ENCODE peak calls at places on chromosomes 12 and 14, in seven cellular contexts. O, Z, S, Q, L, V and N are unnamed samples.

GRCh38 chr12:31217356-31218130 is 108.4 kb downstream of the SINHCAF start:
- DNase-seq in L (no peak), S (no peak), V (no peak), Z (no peak), Q (no peak), O (no peak), N (no peak)

GRCh38 chr12:132379996-132380395 is 50.6 kb upstream of the GALNT9 start:
- DNase-seq in O (no peak), L (no peak), V (no peak), S (peak), Q (no peak), Z (peak), N (no peak)

GRCh38 chr12:50606675-50607379 is 102.0 kb downstream of the DIP2B start:
- DNase-seq in Q (no peak), V (no peak), Z (no peak), S (no peak), O (no peak), L (no peak), N (no peak)

GRCh38 chr14:51507556-51508511 is 143.9 kb upstream of the FRMD6 start:
- DNase-seq in V (peak), Z (peak), Q (no peak), O (peak), L (no peak), S (peak), N (peak)

GRCh38 chr12:67816269-67816668 is 167.7 kb downstream of the DYRK2 start:
- DNase-seq in L (no peak), Q (no peak), V (no peak), O (no peak), S (no peak), Z (no peak), N (no peak)

GRCh38 chr12:100554608-100555077 is 18.8 kb upstream of the GAS2L3 start:
- DNase-seq in Z (peak), O (peak), S (peak), L (no peak), V (peak), Q (peak), N (peak)

GRCh38 chr14:94081386-94081820 is 293 bp downstream of the IFI27L1 start:
- DNase-seq in V (no peak), Q (no peak), Z (no peak), L (no peak), O (no peak), S (peak), N (no peak)

GRCh38 chr14:96893966-96894622 is 96.9 kb downstream of the VRK1 start:
- DNase-seq in V (no peak), Z (no peak), S (no peak), O (no peak), L (no peak), Q (no peak), N (no peak)

GRCh38 chr14:98754343-98755025 is 517.5 kb downstream of the BCL11B start:
- DNase-seq in L (no peak), Q (no peak), S (no peak), V (no peak), Z (no peak), O (no peak), N (no peak)

GRCh38 chr14:68853749-68854148 is 60.9 kb upstream of the ZFP36L1 start:
- DNase-seq in V (no peak), O (no peak), Q (no peak), Z (no peak), L (no peak), S (no peak), N (no peak)

GRCh38 chr14:92847220-92848148 is 53.4 kb downstream of the GOLGA5 start:
- DNase-seq in Z (peak), V (peak), Q (no peak), O (no peak), L (no peak), S (no peak), N (no peak)

GRCh38 chr14:102824832-102825231 is 47.6 kb downstream of the TRAF3 start:
- DNase-seq in Q (no peak), O (peak), Z (no peak), V (peak), L (no peak), S (no peak), N (peak)

GRCh38 chr12:45235087-45236025 is 19.5 kb downstream of the ANO6 start:
- DNase-seq in V (peak), Q (no peak), L (no peak), S (no peak), O (no peak), Z (no peak), N (peak)

GRCh38 chr14:99157246-99157645 is 114.8 kb downstream of the BCL11B start:
- DNase-seq in V (no peak), S (no peak), Q (no peak), L (no peak), O (no peak), Z (no peak), N (no peak)

GRCh38 chr14:101193845-101194355 is 290.4 kb upstream of the RTL1 start:
- DNase-seq in L (no peak), V (no peak), Q (no peak), S (no peak), Z (no peak), O (no peak), N (no peak)

GRCh38 chr12:27539191-27539631 is 15.2 kb downstream of the PPFIBP1 start:
- DNase-seq in Q (no peak), O (no peak), Z (no peak), V (no peak), L (no peak), S (no peak), N (peak)

GRCh38 chr12:132537836-132538235 is 47.9 kb downstream of the FBRSL1 start:
- DNase-seq in S (no peak), Q (no peak), O (no peak), Z (no peak), V (no peak), L (no peak), N (no peak)

GRCh38 chr14:29925736-29926135 is 1.9 kb downstream of the PRKD1 start:
- DNase-seq in V (no peak), S (no peak), L (no peak), Z (no peak), O (no peak), Q (no peak), N (peak)

GRCh38 chr12:132309162-132310086 is 20.0 kb downstream of the GALNT9 start:
- DNase-seq in Q (no peak), O (no peak), Z (no peak), S (no peak), V (no peak), L (no peak), N (no peak)

GRCh38 chr14:94320243-94320642 is 2.9 kb downstream of the SERPINA6 start:
- DNase-seq in Z (no peak), O (no peak), S (no peak), V (no peak), L (no peak), Q (no peak), N (no peak)

GRCh38 chr14:51020024-51020710 is 74.7 kb downstream of the TRIM9 start:
- DNase-seq in Q (no peak), Z (no peak), O (no peak), V (no peak), L (no peak), S (no peak), N (peak)

GRCh38 chr12:81800298-81801148 is 41.4 kb upstream of the PPFIA2 start:
- DNase-seq in S (no peak), Q (no peak), O (no peak), L (no peak), V (no peak), Z (no peak), N (no peak)

GRCh38 chr12:42296503-42297109 is 29.3 kb downstream of the ZCRB1 start:
- DNase-seq in V (no peak), L (no peak), S (no peak), O (no peak), Z (no peak), Q (peak), N (peak)

GRCh38 chr12:30965613-30965985 is 39.1 kb downstream of the TSPAN11 start:
- DNase-seq in V (peak), Z (no peak), S (no peak), L (no peak), Q (no peak), O (no peak), N (no peak)

GRCh38 chr14:95480109-95480886 is 36.2 kb downstream of the SYNE3 start:
- DNase-seq in V (no peak), S (no peak), Q (peak), Z (no peak), O (peak), L (peak), N (peak)

GRCh38 chr12:120735181-120735580 is 9.6 kb downstream of the ACADS start:
- DNase-seq in S (no peak), Q (no peak), Z (no peak), L (no peak), V (no peak), O (no peak), N (no peak)

GRCh38 chr12:118060301-118061010 is 523 bp downstream of the WSB2 start:
- DNase-seq in S (no peak), L (peak), Z (no peak), V (peak), O (peak), Q (peak), N (peak)

GRCh38 chr12:14010989-14011388 is 29.6 kb upstream of the GRIN2B start:
- DNase-seq in Z (no peak), L (no peak), O (no peak), V (no peak), S (no peak), Q (no peak), N (no peak)

GRCh38 chr12:127052491-127053232 is 1214.3 kb upstream of the TMEM132C start:
- DNase-seq in S (no peak), Z (no peak), Q (no peak), O (no peak), L (no peak), V (no peak), N (peak)

GRCh38 chr12:112350593-112351592 is 31.3 kb downstream of the HECTD4 start:
- DNase-seq in Z (no peak), V (no peak), Q (no peak), O (no peak), S (no peak), L (no peak), N (no peak)

GRCh38 chr14:31855262-31855661 is 221.8 kb upstream of the ARHGAP5 start:
- DNase-seq in O (no peak), V (no peak), L (no peak), S (no peak), Z (no peak), Q (no peak), N (no peak)

GRCh38 chr14:67411820-67412421 is at the start of gene PLEK2:
- DNase-seq in Q (peak), Z (no peak), V (no peak), O (no peak), S (peak), L (no peak), N (peak)